ENCODE peak calls at places on chromosomes 1 and 21, in six cellular contexts. One of them, this sample, is unnamed.

GRCh38 chr1:161440312-161440894 is 64.9 kb upstream of the FCGR2A start:
- DNase-seq in omental fat pad: no peak
- DNase-seq in hepatic stellate cell: peak
- DNase-seq in activated CD4-positive, alpha-beta T cell treated with anti-CD3 and anti-CD28 coated beads, Interleukin-2, amount 50 U/mL, for 1 hour: peak
- DNase-seq in stimulated activated CD4-positive, alpha-beta T cell treated with anti-CD3 and anti-CD28 coated beads, Interleukin-12 subunit alpha, Interleukin-12 subunit beta, amount 100 ng/mL, for 4 hours: peak
- DNase-seq in C1 segment of cervical spinal cord: no peak
- DNase-seq in this sample: peak

GRCh38 chr21:36706951-36707762 is 8.2 kb downstream of the SIM2 start:
- DNase-seq in omental fat pad: no peak
- DNase-seq in hepatic stellate cell: peak
- DNase-seq in activated CD4-positive, alpha-beta T cell treated with anti-CD3 and anti-CD28 coated beads, Interleukin-2, amount 50 U/mL, for 1 hour: no peak
- DNase-seq in stimulated activated CD4-positive, alpha-beta T cell treated with anti-CD3 and anti-CD28 coated beads, Interleukin-12 subunit alpha, Interleukin-12 subunit beta, amount 100 ng/mL, for 4 hours: no peak
- DNase-seq in C1 segment of cervical spinal cord: no peak
- DNase-seq in this sample: no peak

GRCh38 chr1:29356663-29357062 is 120.3 kb downstream of the PTPRU start:
- DNase-seq in omental fat pad: no peak
- DNase-seq in hepatic stellate cell: no peak
- DNase-seq in activated CD4-positive, alpha-beta T cell treated with anti-CD3 and anti-CD28 coated beads, Interleukin-2, amount 50 U/mL, for 1 hour: no peak
- DNase-seq in stimulated activated CD4-positive, alpha-beta T cell treated with anti-CD3 and anti-CD28 coated beads, Interleukin-12 subunit alpha, Interleukin-12 subunit beta, amount 100 ng/mL, for 4 hours: no peak
- DNase-seq in C1 segment of cervical spinal cord: no peak
- DNase-seq in this sample: no peak

GRCh38 chr1:54559111-54559548 is 11.1 kb downstream of the ACOT11 start:
- DNase-seq in omental fat pad: no peak
- DNase-seq in hepatic stellate cell: no peak
- DNase-seq in activated CD4-positive, alpha-beta T cell treated with anti-CD3 and anti-CD28 coated beads, Interleukin-2, amount 50 U/mL, for 1 hour: no peak
- DNase-seq in stimulated activated CD4-positive, alpha-beta T cell treated with anti-CD3 and anti-CD28 coated beads, Interleukin-12 subunit alpha, Interleukin-12 subunit beta, amount 100 ng/mL, for 4 hours: no peak
- DNase-seq in C1 segment of cervical spinal cord: no peak
- DNase-seq in this sample: no peak

GRCh38 chr1:243730499-243731150 is 119.4 kb downstream of the AKT3 start:
- DNase-seq in omental fat pad: no peak
- DNase-seq in hepatic stellate cell: no peak
- DNase-seq in activated CD4-positive, alpha-beta T cell treated with anti-CD3 and anti-CD28 coated beads, Interleukin-2, amount 50 U/mL, for 1 hour: no peak
- DNase-seq in stimulated activated CD4-positive, alpha-beta T cell treated with anti-CD3 and anti-CD28 coated beads, Interleukin-12 subunit alpha, Interleukin-12 subunit beta, amount 100 ng/mL, for 4 hours: no peak
- DNase-seq in C1 segment of cervical spinal cord: peak
- DNase-seq in this sample: no peak

GRCh38 chr1:230077011-230077410 is 10.0 kb downstream of the GALNT2 start:
- DNase-seq in omental fat pad: no peak
- DNase-seq in hepatic stellate cell: no peak
- DNase-seq in activated CD4-positive, alpha-beta T cell treated with anti-CD3 and anti-CD28 coated beads, Interleukin-2, amount 50 U/mL, for 1 hour: no peak
- DNase-seq in stimulated activated CD4-positive, alpha-beta T cell treated with anti-CD3 and anti-CD28 coated beads, Interleukin-12 subunit alpha, Interleukin-12 subunit beta, amount 100 ng/mL, for 4 hours: no peak
- DNase-seq in C1 segment of cervical spinal cord: no peak
- DNase-seq in this sample: no peak

GRCh38 chr1:53944469-53945182 is 873 bp downstream of the IFT25 start:
- DNase-seq in omental fat pad: no peak
- DNase-seq in hepatic stellate cell: peak
- DNase-seq in activated CD4-positive, alpha-beta T cell treated with anti-CD3 and anti-CD28 coated beads, Interleukin-2, amount 50 U/mL, for 1 hour: no peak
- DNase-seq in stimulated activated CD4-positive, alpha-beta T cell treated with anti-CD3 and anti-CD28 coated beads, Interleukin-12 subunit alpha, Interleukin-12 subunit beta, amount 100 ng/mL, for 4 hours: no peak
- DNase-seq in C1 segment of cervical spinal cord: no peak
- DNase-seq in this sample: no peak

GRCh38 chr1:29801561-29801973 is 565.2 kb downstream of the PTPRU start:
- DNase-seq in omental fat pad: no peak
- DNase-seq in hepatic stellate cell: no peak
- DNase-seq in activated CD4-positive, alpha-beta T cell treated with anti-CD3 and anti-CD28 coated beads, Interleukin-2, amount 50 U/mL, for 1 hour: no peak
- DNase-seq in stimulated activated CD4-positive, alpha-beta T cell treated with anti-CD3 and anti-CD28 coated beads, Interleukin-12 subunit alpha, Interleukin-12 subunit beta, amount 100 ng/mL, for 4 hours: no peak
- DNase-seq in C1 segment of cervical spinal cord: no peak
- DNase-seq in this sample: no peak

GRCh38 chr1:83114136-83114834 is 884.6 kb downstream of the TTLL7 start:
- DNase-seq in omental fat pad: no peak
- DNase-seq in hepatic stellate cell: no peak
- DNase-seq in activated CD4-positive, alpha-beta T cell treated with anti-CD3 and anti-CD28 coated beads, Interleukin-2, amount 50 U/mL, for 1 hour: no peak
- DNase-seq in stimulated activated CD4-positive, alpha-beta T cell treated with anti-CD3 and anti-CD28 coated beads, Interleukin-12 subunit alpha, Interleukin-12 subunit beta, amount 100 ng/mL, for 4 hours: no peak
- DNase-seq in C1 segment of cervical spinal cord: no peak
- DNase-seq in this sample: no peak

GRCh38 chr1:54866801-54867716 is 19.9 kb downstream of the DHCR24 start:
- DNase-seq in omental fat pad: no peak
- DNase-seq in hepatic stellate cell: no peak
- DNase-seq in activated CD4-positive, alpha-beta T cell treated with anti-CD3 and anti-CD28 coated beads, Interleukin-2, amount 50 U/mL, for 1 hour: no peak
- DNase-seq in stimulated activated CD4-positive, alpha-beta T cell treated with anti-CD3 and anti-CD28 coated beads, Interleukin-12 subunit alpha, Interleukin-12 subunit beta, amount 100 ng/mL, for 4 hours: no peak
- DNase-seq in C1 segment of cervical spinal cord: no peak
- DNase-seq in this sample: no peak

GRCh38 chr1:236524142-236524891 is 535 bp downstream of the LGALS8 start:
- DNase-seq in omental fat pad: peak
- DNase-seq in hepatic stellate cell: peak
- DNase-seq in activated CD4-positive, alpha-beta T cell treated with anti-CD3 and anti-CD28 coated beads, Interleukin-2, amount 50 U/mL, for 1 hour: peak
- DNase-seq in stimulated activated CD4-positive, alpha-beta T cell treated with anti-CD3 and anti-CD28 coated beads, Interleukin-12 subunit alpha, Interleukin-12 subunit beta, amount 100 ng/mL, for 4 hours: peak
- DNase-seq in C1 segment of cervical spinal cord: peak
- DNase-seq in this sample: peak